ENCODE peak calls at places on chromosomes 5 and 9, in six cellular contexts. N is transverse colon, L is kidney, E is heart left ventricle, P is adrenal gland, A is stomach. X is an unnamed sample.

GRCh38 chr9:34684145-34684544 is 6.9 kb downstream of the CCL19 start:
- DNase-seq in N (no peak), L (no peak), E (no peak), P (no peak), A (no peak), X (no peak)

GRCh38 chr9:22129134-22129533 is 120.0 kb upstream of the CDKN2B start:
- DNase-seq in N (no peak), L (no peak), E (no peak), P (no peak), A (no peak), X (no peak)

GRCh38 chr5:140221697-140222223 is 46.8 kb downstream of the CYSTM1 start:
- DNase-seq in N (no peak), L (no peak), E (no peak), P (peak; percentile 51), A (no peak), X (peak; percentile 97)

GRCh38 chr9:103798620-103799019 is 295.5 kb upstream of the SMC2 start:
- DNase-seq in N (no peak), L (no peak), E (no peak), P (no peak), A (no peak), X (peak; percentile 88)

GRCh38 chr9:82563094-82563493 is 499.8 kb downstream of the RASEF start:
- DNase-seq in N (no peak), L (no peak), E (no peak), P (no peak), A (no peak), X (no peak)

GRCh38 chr9:95018099-95018927 is 291.8 kb downstream of the AOPEP start:
- DNase-seq in N (no peak), L (peak; percentile 79), E (peak; percentile 65), P (peak; percentile 73), A (no peak), X (peak; percentile 99)

GRCh38 chr9:129554649-129555048 is 66.3 kb downstream of the C9orf50 start:
- DNase-seq in N (no peak), L (peak; percentile 27), E (no peak), P (no peak), A (no peak), X (no peak)

GRCh38 chr5:1662559-1663043 is 137.0 kb downstream of the MRPL36 start:
- DNase-seq in N (no peak), L (peak; percentile 47), E (no peak), P (no peak), A (no peak), X (no peak)

GRCh38 chr5:95392593-95393182 is 1.5 kb downstream of the FAM81B start:
- DNase-seq in N (no peak), L (no peak), E (no peak), P (no peak), A (no peak), X (peak; percentile 76)

GRCh38 chr5:97365173-97365845 is 182.3 kb upstream of the RIOK2 start:
- DNase-seq in N (no peak), L (no peak), E (no peak), P (no peak), A (no peak), X (no peak)

GRCh38 chr9:104339692-104340091 is 164.4 kb upstream of the OR13F1 start:
- DNase-seq in N (no peak), L (no peak), E (no peak), P (no peak), A (no peak), X (peak; percentile 1)

GRCh38 chr9:122789256-122790046 is 718 bp downstream of the OR5C1 start:
- DNase-seq in N (no peak), L (no peak), E (no peak), P (no peak), A (no peak), X (no peak)

GRCh38 chr9:133658442-133659431 is 22.6 kb downstream of the DBH start:
- DNase-seq in N (peak; percentile 45), L (peak; percentile 85), E (peak; percentile 28), P (peak; percentile 33), A (peak; percentile 52), X (peak; percentile 4)

GRCh38 chr9:95090871-95091573 is 226.5 kb downstream of the FANCC start:
- DNase-seq in N (no peak), L (peak; percentile 73), E (no peak), P (no peak), A (no peak), X (no peak)

GRCh38 chr5:157657516-157657915 is 5.3 kb upstream of the SOX30 start:
- DNase-seq in N (no peak), L (no peak), E (no peak), P (no peak), A (no peak), X (no peak)

GRCh38 chr9:99919930-99920329 is 13.5 kb downstream of the STX17 start:
- DNase-seq in N (no peak), L (no peak), E (no peak), P (no peak), A (no peak), X (no peak)

GRCh38 chr9:133727876-133728441 is 10.2 kb downstream of the SARDH start:
- DNase-seq in N (no peak), L (peak; percentile 59), E (no peak), P (no peak), A (peak; percentile 20), X (no peak)

GRCh38 chr9:76820431-76820830 is 56.2 kb downstream of the PCA3 start:
- DNase-seq in N (no peak), L (no peak), E (no peak), P (no peak), A (no peak), X (no peak)

GRCh38 chr5:84885479-84886258 is 501.0 kb upstream of the EDIL3 start:
- DNase-seq in N (no peak), L (no peak), E (peak; percentile 35), P (peak; percentile 80), A (no peak), X (peak; percentile 49)

GRCh38 chr5:134741052-134741451 is 2.7 kb downstream of the CAMLG start:
- DNase-seq in N (no peak), L (no peak), E (no peak), P (no peak), A (no peak), X (no peak)

GRCh38 chr9:124411514-124412227 is 3.6 kb downstream of the PSMB7 start:
- DNase-seq in N (no peak), L (no peak), E (no peak), P (peak; percentile 42), A (no peak), X (peak; percentile 86)

GRCh38 chr5:56818409-56819026 is 3.2 kb downstream of the MAP3K1 start:
- DNase-seq in N (no peak), L (no peak), E (no peak), P (no peak), A (no peak), X (peak; percentile 37)
- H3K4me3 ChIP-seq in N (no peak overlapping the region), L (peak overlapping the region; percentile 94), E (peak overlapping the region; percentile 91), P (no peak overlapping the region), A (peak overlapping the region; percentile 92), X (no peak overlapping the region)

GRCh38 chr9:36189978-36190377 is 743 bp upstream of the CLTA start:
- DNase-seq in N (peak; percentile 32), L (no peak), E (no peak), P (peak; percentile 31), A (no peak), X (no peak)
- H3K4me3 ChIP-seq in N (peak overlapping the region; percentile 59), L (peak overlapping the region; percentile 83), E (peak overlapping the region; percentile 74), P (peak overlapping the region; percentile 80), A (peak overlapping the region; percentile 73), X (peak overlapping the region; percentile 91)

DNA sequence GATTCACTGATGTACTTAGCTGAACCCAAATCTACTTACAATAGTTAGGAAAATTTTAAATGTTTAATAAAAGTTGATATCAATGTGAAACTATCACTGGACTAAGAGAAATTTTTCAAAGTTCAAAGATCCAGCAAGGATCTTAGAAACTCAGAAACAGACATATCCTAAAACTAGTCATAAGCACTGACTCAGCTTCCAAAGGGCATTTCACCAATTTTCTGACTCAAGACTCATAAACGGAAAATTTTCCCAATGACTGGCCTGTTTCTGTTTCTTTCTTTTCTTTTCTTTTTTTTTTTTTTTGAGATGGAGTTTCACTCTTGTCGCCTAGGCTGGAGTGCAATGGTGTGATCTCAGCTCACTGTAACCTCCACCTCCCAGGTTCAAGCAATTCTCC is 66.6 kb downstream of the CDC14B start:
- DNase-seq in N (no peak), L (no peak), E (no peak), P (no peak), A (no peak), X (peak; percentile 52)
- H3K4me3 ChIP-seq in N (no peak overlapping the region), L (no peak overlapping the region), E (no peak overlapping the region), P (no peak overlapping the region), A (no peak overlapping the region), X (no peak overlapping the region)

GRCh38 chr9:2634158-2634557 is 12.6 kb downstream of the VLDLR start:
- DNase-seq in N (no peak), L (no peak), E (no peak), P (no peak), A (no peak), X (no peak)
- H3K4me3 ChIP-seq in N (no peak overlapping the region), L (no peak overlapping the region), E (no peak overlapping the region), P (no peak overlapping the region), A (no peak overlapping the region), X (no peak overlapping the region)

DNA sequence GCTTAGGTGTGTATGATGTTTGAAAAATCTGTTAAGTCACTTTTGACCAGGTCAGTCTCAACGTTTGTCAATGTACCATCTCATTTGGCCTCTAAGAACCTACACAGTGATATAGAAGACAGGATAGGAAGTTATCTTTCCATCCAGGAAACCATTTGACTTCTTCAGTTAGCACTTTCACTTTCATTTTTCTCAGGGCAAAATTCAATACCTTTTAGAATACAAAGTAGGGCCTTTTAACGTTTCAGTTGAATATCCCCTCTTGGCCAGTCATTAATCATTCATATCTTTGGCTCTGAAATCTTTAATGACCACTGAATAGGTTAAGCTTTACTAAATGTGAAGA is 101.0 kb upstream of the GNAQ start:
- DNase-seq in N (no peak), L (no peak), E (no peak), P (no peak), A (no peak), X (no peak)
- H3K4me3 ChIP-seq in N (no peak overlapping the region), L (peak overlapping the region; percentile 27), E (no peak overlapping the region), P (no peak overlapping the region), A (peak overlapping the region; percentile 28), X (no peak overlapping the region)

GRCh38 chr5:178114325-178115135 is 1.2 kb downstream of the N4BP3 start:
- DNase-seq in N (peak; percentile 45), L (peak; percentile 82), E (no peak), P (no peak), A (peak; percentile 60), X (no peak)

GRCh38 chr5:178113841-178114324 is 551 bp downstream of the N4BP3 start:
- DNase-seq in N (no peak), L (peak; percentile 84), E (no peak), P (no peak), A (no peak), X (no peak)

GRCh38 chr5:178113141-178113787 is at the start of gene N4BP3:
- DNase-seq in N (peak; percentile 79), L (peak; percentile 92), E (peak; percentile 61), P (peak; percentile 42), A (peak; percentile 83), X (peak; percentile 61)

GRCh38 chr5:178111925-178112324 is 1.4 kb upstream of the N4BP3 start:
- DNase-seq in N (no peak), L (no peak), E (no peak), P (no peak), A (no peak), X (peak; percentile 67)

DNA sequence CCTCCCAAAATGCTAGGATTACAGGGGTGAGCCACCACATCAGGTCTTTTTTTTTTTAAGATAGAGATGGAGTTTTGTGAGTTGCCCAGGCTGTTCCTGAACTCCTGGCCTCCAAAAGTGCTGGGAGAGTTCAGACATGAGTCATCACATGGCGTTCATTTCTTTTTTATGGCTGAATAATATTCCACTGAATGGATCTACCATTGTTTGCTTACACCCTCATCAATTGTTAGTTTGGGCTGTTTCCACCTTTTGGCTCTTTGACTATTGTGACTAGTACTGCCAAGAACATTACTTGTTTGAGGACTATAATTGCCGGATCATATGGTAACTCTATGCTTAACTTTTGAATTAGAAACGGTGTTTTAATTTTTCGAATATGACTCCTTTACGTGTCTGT is 787 bp upstream of the N4BP3 start:
- DNase-seq in N (no peak), L (no peak), E (no peak), P (no peak), A (no peak), X (no peak)
- H3K4me3 ChIP-seq in N (no peak overlapping the region), L (no peak overlapping the region), E (no peak overlapping the region), P (no peak overlapping the region), A (no peak overlapping the region), X (no peak overlapping the region)

X was measured in bronchial epithelial cell.